ENCODE peak calls at places on chromosomes 1 and 21, in seven cellular contexts. U, K, Z, C, I, V and E are unnamed samples.

GRCh38 chr1:103180660-103181059 is 72.3 kb upstream of the COL11A1 start:
- DNase-seq in K (peak), U (no peak), I (no peak), C (no peak), Z (peak), V (no peak), E (no peak)

GRCh38 chr1:22876359-22877111 is 96.1 kb downstream of the LACTBL1 start:
- DNase-seq in U (no peak), I (no peak), C (no peak), K (peak), Z (peak), V (no peak), E (no peak)

GRCh38 chr1:67789551-67789950 is 43.7 kb downstream of the GNG12 start:
- DNase-seq in I (no peak), V (no peak), C (no peak), Z (no peak), U (no peak), K (no peak), E (no peak)

GRCh38 chr1:112389689-112390088 is 6.3 kb upstream of the CTTNBP2NL start:
- DNase-seq in V (no peak), K (no peak), Z (no peak), I (no peak), C (no peak), U (no peak), E (no peak)

GRCh38 chr1:83918688-83919285 is 80.1 kb downstream of the TTLL7 start:
- DNase-seq in C (no peak), V (no peak), U (no peak), K (no peak), Z (no peak), I (no peak), E (no peak)

GRCh38 chr1:89553195-89553584 is 28.6 kb downstream of the LRRC8B start:
- DNase-seq in K (no peak), C (peak), U (no peak), Z (no peak), I (peak), V (no peak), E (no peak)

GRCh38 chr1:81472387-81472786 is 328.3 kb upstream of the ADGRL2 start:
- DNase-seq in U (no peak), C (no peak), Z (no peak), I (no peak), K (no peak), V (no peak), E (no peak)

GRCh38 chr1:41023279-41023990 is 1.9 kb upstream of the SLFNL1 start:
- DNase-seq in C (no peak), V (no peak), Z (no peak), K (no peak), I (no peak), U (no peak), E (no peak)

GRCh38 chr1:229237320-229237719 is 33.6 kb upstream of the RAB4A start:
- DNase-seq in C (peak), U (no peak), V (no peak), I (no peak), K (no peak), Z (no peak), E (no peak)

GRCh38 chr1:90713741-90714509 is 3.2 kb downstream of the BARHL2 start:
- DNase-seq in V (no peak), K (no peak), U (no peak), C (no peak), I (no peak), Z (no peak), E (no peak)

GRCh38 chr1:151384584-151384983 is 12.1 kb upstream of the SELENBP1 start:
- DNase-seq in I (no peak), K (no peak), U (no peak), Z (no peak), C (no peak), V (no peak), E (no peak)

GRCh38 chr1:46134660-46135331 is 2.4 kb upstream of the PIK3R3 start:
- DNase-seq in V (no peak), K (peak), C (peak), Z (no peak), I (peak), U (no peak), E (no peak)

GRCh38 chr21:29697555-29698193 is 242.1 kb downstream of the GRIK1 start:
- DNase-seq in V (no peak), U (no peak), I (no peak), Z (no peak), C (no peak), K (no peak), E (no peak)

GRCh38 chr21:42111811-42112210 is 40.7 kb downstream of the UMODL1 start:
- DNase-seq in K (no peak), Z (no peak), I (no peak), U (no peak), V (no peak), C (no peak), E (no peak)

GRCh38 chr1:232726048-232726779 is 79.0 kb upstream of the MAP10 start:
- DNase-seq in I (no peak), Z (peak), U (no peak), C (no peak), K (peak), V (no peak), E (no peak)

GRCh38 chr1:103194060-103194459 is 85.7 kb upstream of the COL11A1 start:
- DNase-seq in Z (no peak), U (no peak), C (no peak), I (no peak), K (peak), V (no peak), E (no peak)

GRCh38 chr1:27575861-27576331 is 28.0 kb downstream of the AHDC1 start:
- DNase-seq in K (no peak), C (peak), Z (no peak), U (no peak), I (no peak), V (peak), E (peak)

GRCh38 chr1:5232537-5232936 is 578.1 kb downstream of the AJAP1 start:
- DNase-seq in K (no peak), I (no peak), C (no peak), Z (no peak), V (no peak), U (no peak), E (no peak)

GRCh38 chr21:38384675-38385074 is 113.6 kb downstream of the ERG start:
- DNase-seq in C (no peak), Z (no peak), I (no peak), U (no peak), K (no peak), V (no peak), E (no peak)

GRCh38 chr1:26408604-26409003 is 2.0 kb upstream of the LIN28A start:
- DNase-seq in Z (peak), I (no peak), U (peak), V (peak), K (peak), C (no peak), E (peak)

GRCh38 chr1:39671433-39671792 is 494 bp downstream of the NT5C1A start:
- DNase-seq in Z (no peak), I (peak), U (no peak), V (no peak), C (no peak), K (no peak), E (no peak)

GRCh38 chr1:54376085-54377039 is 29.8 kb downstream of the SSBP3 start:
- DNase-seq in C (no peak), U (no peak), K (no peak), Z (no peak), V (no peak), I (no peak), E (peak)

GRCh38 chr1:44436401-44437394 is 31.6 kb downstream of the RNF220 start:
- DNase-seq in C (no peak), Z (no peak), K (no peak), I (no peak), U (no peak), V (no peak), E (no peak)

GRCh38 chr1:85454214-85454613 is 10.7 kb downstream of the DDAH1 start:
- DNase-seq in C (no peak), I (no peak), K (no peak), V (no peak), U (no peak), Z (no peak), E (no peak)

GRCh38 chr21:32015740-32016139 is 142.9 kb downstream of the HUNK start:
- DNase-seq in I (no peak), U (no peak), K (no peak), Z (no peak), C (no peak), V (no peak), E (no peak)

GRCh38 chr21:45357436-45358260 is 47.3 kb upstream of the COL18A1 start:
- DNase-seq in K (no peak), I (no peak), U (no peak), C (no peak), Z (no peak), V (no peak), E (no peak)

GRCh38 chr1:153503766-153504165 is 32.0 kb downstream of the S100A6 start:
- DNase-seq in K (no peak), Z (no peak), U (no peak), C (no peak), V (no peak), I (no peak), E (no peak)

GRCh38 chr1:175599212-175599681 is 144.1 kb downstream of the TNR start:
- DNase-seq in V (peak), Z (no peak), U (no peak), K (no peak), I (no peak), C (no peak), E (peak)

GRCh38 chr1:234848972-234849641 is 239.1 kb upstream of the IRF2BP2 start:
- DNase-seq in K (peak), I (no peak), V (no peak), Z (peak), C (no peak), U (no peak), E (no peak)

GRCh38 chr1:37478451-37478871 is 4.1 kb downstream of the ZC3H12A start:
- DNase-seq in C (no peak), V (no peak), I (no peak), U (no peak), K (peak), Z (peak), E (no peak)

GRCh38 chr1:31984419-31985347 is 29.0 kb upstream of the KHDRBS1 start:
- DNase-seq in V (no peak), U (peak), C (no peak), I (no peak), Z (no peak), K (peak), E (no peak)

GRCh38 chr21:42336065-42336464 is 14.7 kb downstream of the TFF2 start:
- DNase-seq in C (no peak), Z (peak), K (no peak), I (no peak), U (no peak), V (no peak), E (no peak)

GRCh38 chr1:120178799-120179419 is 2.6 kb upstream of the SEC22B start:
- DNase-seq in K (no peak), I (no peak), Z (no peak), U (no peak), C (no peak), V (no peak), E (no peak)